ENCODE peak calls at places on chromosomes 7 and 10, in five cellular contexts. A, N, Z, X and H are unnamed samples.

GRCh38 chr10:26931223-26931622 is 70.5 kb upstream of the ABI1 start:
- DNase-seq in A (no peak), N (no peak), Z (no peak), X (peak), H (no peak)

GRCh38 chr10:28728396-28728795 is 51.1 kb downstream of the BAMBI start:
- DNase-seq in A (no peak), N (no peak), Z (no peak), X (no peak), H (no peak)

GRCh38 chr7:36526720-36527548 is 137.3 kb downstream of the ANLN start:
- DNase-seq in A (no peak), N (peak), Z (peak), X (peak), H (peak)

GRCh38 chr7:106369349-106369748 is 84.6 kb upstream of the NAMPT start:
- DNase-seq in A (no peak), N (no peak), Z (peak), X (peak), H (no peak)

GRCh38 chr7:67309764-67310548 is 313.3 kb downstream of the TYW1 start:
- DNase-seq in A (no peak), N (no peak), Z (no peak), X (peak), H (no peak)

GRCh38 chr10:606767-607544 is 82.5 kb downstream of the DIP2C start:
- DNase-seq in A (no peak), N (no peak), Z (no peak), X (no peak), H (no peak)

GRCh38 chr10:27742926-27743735 is 2.5 kb downstream of the MKX start:
- DNase-seq in A (peak), N (no peak), Z (no peak), X (no peak), H (no peak)

GRCh38 chr7:101094791-101095375 is 9.6 kb downstream of the TRIM56 start:
- DNase-seq in A (peak), N (peak), Z (no peak), X (peak), H (no peak)

GRCh38 chr10:57917019-57917418 is 350.7 kb downstream of the IPMK start:
- DNase-seq in A (no peak), N (no peak), Z (no peak), X (no peak), H (no peak)

GRCh38 chr10:130455791-130456190 is 319.6 kb downstream of the GLRX3 start:
- DNase-seq in A (no peak), N (no peak), Z (no peak), X (no peak), H (no peak)

GRCh38 chr10:6396652-6397051 is 183.4 kb downstream of the PRKCQ start:
- DNase-seq in A (no peak), N (no peak), Z (no peak), X (peak), H (no peak)

GRCh38 chr7:74401137-74401859 is 52.4 kb upstream of the GTF2IRD1 start:
- DNase-seq in A (peak), N (peak), Z (no peak), X (peak), H (no peak)

GRCh38 chr7:70426249-70426880 is 705.6 kb upstream of the GALNT17 start:
- DNase-seq in A (no peak), N (no peak), Z (no peak), X (no peak), H (no peak)

GRCh38 chr7:95335093-95335492 is 10.8 kb upstream of the PON1 start:
- DNase-seq in A (no peak), N (no peak), Z (peak), X (peak), H (peak)

GRCh38 chr10:6530966-6531365 is 49.1 kb downstream of the PRKCQ start:
- DNase-seq in A (no peak), N (no peak), Z (no peak), X (no peak), H (no peak)

GRCh38 chr7:151425670-151426075 is 14.3 kb downstream of the CRYGN start:
- DNase-seq in A (no peak), N (no peak), Z (no peak), X (peak), H (peak)

GRCh38 chr10:48430402-48430993 is 124.0 kb downstream of the MAPK8 start:
- DNase-seq in A (no peak), N (no peak), Z (no peak), X (no peak), H (no peak)

GRCh38 chr7:68147621-68148238 is 1151.1 kb downstream of the TYW1 start:
- DNase-seq in A (no peak), N (no peak), Z (no peak), X (no peak), H (no peak)

GRCh38 chr10:131311661-131312260 is at the start of gene TCERG1L:
- DNase-seq in A (no peak), N (no peak), Z (no peak), X (no peak), H (no peak)

GRCh38 chr7:135734343-135734689 is 6.3 kb upstream of the SLC13A4 start:
- DNase-seq in A (no peak), N (no peak), Z (no peak), X (no peak), H (no peak)

GRCh38 chr7:45924283-45924682 is 3.2 kb upstream of the IGFBP3 start:
- DNase-seq in A (no peak), N (peak), Z (peak), X (peak), H (peak)

GRCh38 chr7:55546826-55547225 is 25.5 kb downstream of the VOPP1 start:
- DNase-seq in A (peak), N (peak), Z (peak), X (peak), H (peak)

GRCh38 chr7:36657031-36657660 is 67.1 kb downstream of the AOAH start:
- DNase-seq in A (no peak), N (no peak), Z (no peak), X (peak), H (no peak)

GRCh38 chr10:29131952-29132820 is 156.7 kb upstream of the LYZL1 start:
- DNase-seq in A (no peak), N (no peak), Z (no peak), X (peak), H (no peak)

GRCh38 chr10:132943555-132944404 is 1.4 kb upstream of the CFAP46 start:
- DNase-seq in A (no peak), N (no peak), Z (no peak), X (no peak), H (no peak)

GRCh38 chr10:117751259-117751658 is 208.7 kb downstream of the EMX2 start:
- DNase-seq in A (no peak), N (no peak), Z (no peak), X (no peak), H (no peak)

GRCh38 chr7:12257582-12257981 is 46.5 kb downstream of the TMEM106B start:
- DNase-seq in A (no peak), N (no peak), Z (peak), X (peak), H (no peak)

DNA sequence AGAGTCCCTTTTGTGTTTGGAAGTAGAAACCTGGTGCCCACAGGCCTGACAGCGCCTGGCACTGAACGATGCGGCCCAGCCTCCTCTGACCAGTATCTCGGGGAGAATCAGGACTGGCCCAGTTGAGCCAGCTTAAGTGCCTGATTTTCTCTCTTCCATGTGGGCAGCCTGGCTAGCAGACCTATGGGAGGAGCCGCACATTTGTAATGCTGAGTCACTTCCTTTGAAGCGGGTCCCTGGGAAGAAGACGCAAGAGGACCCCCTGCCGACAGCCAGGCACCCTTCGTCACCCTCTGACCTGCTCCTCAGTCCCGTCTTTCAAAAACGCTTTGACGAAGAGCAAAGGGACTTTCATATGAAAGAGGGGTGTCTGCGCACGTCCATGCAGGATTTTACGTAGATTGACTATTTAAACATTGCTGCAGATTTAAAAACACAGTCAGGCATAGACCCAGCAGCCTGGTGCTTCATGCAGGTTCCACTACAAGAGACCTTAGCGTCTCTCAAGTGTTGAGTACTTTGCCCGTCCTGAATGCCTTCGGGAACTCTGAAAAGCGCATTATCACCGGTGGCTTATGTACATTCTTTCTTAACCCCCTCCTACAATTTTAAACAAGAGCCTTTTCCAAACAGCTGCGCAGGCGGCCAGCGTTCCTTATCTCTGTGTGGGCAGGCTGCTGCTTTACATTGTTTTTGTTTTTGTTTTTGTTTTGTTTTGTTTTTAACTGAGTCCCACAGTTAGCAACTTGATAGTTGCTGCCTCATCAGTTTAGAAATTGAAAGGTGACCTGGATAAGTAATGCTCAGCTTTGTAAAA is 36.5 kb upstream of the AP5Z1 start:
- DNase-seq in A (peak), N (peak), Z (peak), X (peak), H (peak)
- H3K4me3 ChIP-seq in A (peak), N (peak), Z (no peak), X (peak), H (peak)

DNA sequence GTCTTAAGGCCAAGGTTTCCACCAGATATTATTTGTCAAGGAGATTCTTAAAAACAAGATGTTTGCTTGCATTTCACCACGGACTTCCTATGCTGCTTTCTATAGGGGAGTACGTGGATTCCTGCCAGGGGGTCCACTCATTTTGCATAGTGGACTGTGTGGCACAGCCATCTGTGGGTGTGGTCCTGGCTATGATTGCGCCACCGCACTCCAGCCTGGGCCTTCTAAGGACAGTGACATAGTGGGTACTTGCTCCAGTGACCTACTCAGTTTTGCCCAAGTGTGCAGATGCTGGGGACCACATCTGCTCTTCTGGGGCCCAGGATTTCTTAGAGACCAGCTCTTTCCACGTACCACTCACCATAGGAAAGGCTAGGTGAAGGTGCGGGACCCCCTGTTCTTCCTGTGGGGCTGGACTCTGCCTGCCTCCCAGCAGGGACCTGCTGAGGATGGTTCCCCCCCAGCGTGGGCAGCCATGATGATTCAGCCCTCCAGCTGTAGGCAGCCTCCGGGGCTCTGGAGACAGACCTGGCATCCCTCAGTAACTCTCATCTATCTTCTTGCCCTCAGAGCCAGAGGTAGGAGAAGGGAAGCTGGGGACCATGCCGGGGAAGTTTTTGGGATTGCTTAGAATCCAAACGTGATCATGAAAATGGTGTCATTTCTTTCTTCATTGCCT is 42.9 kb downstream of the HK1 start:
- DNase-seq in A (no peak), N (no peak), Z (no peak), X (no peak), H (no peak)
- H3K4me3 ChIP-seq in A (peak), N (no peak), Z (no peak), X (no peak), H (no peak)

DNA sequence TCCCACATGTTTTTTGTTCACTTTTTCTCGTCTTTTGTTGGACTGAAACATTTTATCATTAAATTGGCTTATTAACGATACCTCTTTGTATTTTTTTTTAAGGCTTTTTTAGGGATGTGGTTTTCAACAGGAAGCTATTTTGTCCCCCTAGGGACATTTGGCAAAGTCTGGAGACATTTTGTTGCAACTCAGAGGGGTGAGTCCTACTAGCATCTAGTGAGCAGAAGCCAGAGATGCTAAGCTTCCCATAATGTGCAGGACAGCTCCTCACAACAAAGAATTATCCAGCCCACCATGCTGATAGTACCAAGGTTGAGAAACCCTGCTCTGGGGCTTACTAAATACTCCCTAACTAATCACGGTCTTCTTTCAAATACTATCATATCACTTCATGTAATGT is 63.2 kb downstream of the ATE1 start:
- DNase-seq in A (no peak), N (no peak), Z (no peak), X (no peak), H (no peak)
- H3K4me3 ChIP-seq in A (no peak), N (no peak), Z (no peak), X (no peak), H (no peak)

GRCh38 chr10:102065561-102066420 is 642 bp downstream of the HPS6 start:
- DNase-seq in A (peak), N (peak), Z (no peak), X (peak), H (no peak)

GRCh38 chr10:102067091-102067916 is 2.2 kb downstream of the HPS6 start:
- DNase-seq in A (no peak), N (no peak), Z (no peak), X (no peak), H (no peak)

GRCh38 chr10:102064868-102065560 is at the start of gene HPS6:
- DNase-seq in A (peak), N (peak), Z (peak), X (peak), H (peak)

GRCh38 chr10:102068216-102068615 is 3.1 kb downstream of the HPS6 start:
- DNase-seq in A (peak), N (no peak), Z (no peak), X (peak), H (no peak)

GRCh38 chr10:102066421-102067068 is 1.4 kb downstream of the HPS6 start:
- DNase-seq in A (no peak), N (no peak), Z (no peak), X (no peak), H (no peak)
- H3K4me3 ChIP-seq in A (peak), N (peak), Z (peak), X (peak), H (peak)

GRCh38 chr10:101840102-101840684 is 3.4 kb downstream of the KCNIP2 start:
- DNase-seq in A (no peak), N (no peak), Z (no peak), X (no peak), H (no peak)
- H3K4me3 ChIP-seq in A (peak), N (peak), Z (no peak), X (peak), H (peak)